ENCODE peak calls at places on chromosomes 5 and 9, in four cellular contexts. T is GM06990, B is neural crest cell, S is tibial artery. V is an unnamed sample.

GRCh38 chr9:115923903-115924668 is 229.5 kb upstream of the PAPPA start:
- DNase-seq in T (no peak), B (no peak), S (no peak), V (no peak)

GRCh38 chr5:119426059-119426458 is 26.2 kb upstream of the HSD17B4 start:
- DNase-seq in S (no peak), B (no peak), T (no peak), V (no peak)

GRCh38 chr5:179294891-179295777 is 50.1 kb downstream of the ADAMTS2 start:
- DNase-seq in T (no peak), B (no peak), S (peak), V (no peak)

GRCh38 chr9:28051559-28051958 is 478.3 kb upstream of the C9orf72 start:
- DNase-seq in T (no peak), B (no peak), S (no peak), V (no peak)

GRCh38 chr9:8856686-8857329 is 1057.2 kb upstream of the DMAC1 start:
- DNase-seq in T (no peak), B (no peak), S (no peak), V (no peak)

GRCh38 chr9:72979405-72980100 is 26.7 kb upstream of the ALDH1A1 start:
- DNase-seq in B (no peak), S (no peak), T (no peak), V (no peak)

GRCh38 chr5:169831331-169831730 is 149.0 kb downstream of the INSYN2B start:
- DNase-seq in B (no peak), S (no peak), T (no peak), V (no peak)

GRCh38 chr5:86617756-86618577 is at the start of gene COX7C:
- DNase-seq in S (peak), B (peak), T (peak), V (peak)

GRCh38 chr5:32173394-32174010 is 617 bp downstream of the GOLPH3 start:
- DNase-seq in S (peak), T (peak), B (peak), V (peak)

DNA sequence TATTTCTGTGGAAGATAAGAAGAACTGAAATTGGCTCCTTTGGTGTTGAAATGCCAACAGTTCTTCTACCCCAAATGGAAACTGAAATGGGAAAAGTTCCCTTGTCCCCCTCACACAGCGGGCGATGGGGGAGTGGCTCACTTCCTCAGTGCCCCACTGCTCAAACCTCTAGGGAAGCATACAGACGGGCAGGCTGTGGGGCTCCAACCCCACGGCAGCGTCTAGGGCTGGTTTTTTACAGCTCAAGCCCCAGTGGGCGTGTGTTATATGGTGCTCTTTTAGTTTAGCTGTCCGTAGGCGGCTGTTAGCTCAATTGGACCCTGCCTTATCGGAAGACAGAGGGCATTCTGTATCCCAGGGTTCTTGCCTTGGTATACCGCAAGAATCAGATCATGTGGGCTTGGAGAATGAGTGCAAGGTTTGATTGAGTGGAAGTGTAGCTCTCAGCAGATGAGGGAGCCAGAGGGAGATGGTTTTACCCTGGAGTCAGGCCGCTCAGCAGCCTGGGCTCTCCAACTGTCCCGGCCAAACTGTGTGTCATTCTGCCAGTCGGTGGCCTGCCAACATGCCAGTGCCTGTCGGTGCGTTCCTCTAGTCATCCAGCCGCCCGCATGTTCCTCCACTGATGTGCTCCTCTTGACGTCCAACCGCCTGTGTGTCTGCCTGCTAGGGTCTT is 166.4 kb upstream of the ZNF608 start:
- DNase-seq in S (no peak), B (no peak), T (no peak), V (no peak)
- TF ChIP-seq CTCF in S (no peak), B (no peak), T (no peak), V (no peak)

DNA sequence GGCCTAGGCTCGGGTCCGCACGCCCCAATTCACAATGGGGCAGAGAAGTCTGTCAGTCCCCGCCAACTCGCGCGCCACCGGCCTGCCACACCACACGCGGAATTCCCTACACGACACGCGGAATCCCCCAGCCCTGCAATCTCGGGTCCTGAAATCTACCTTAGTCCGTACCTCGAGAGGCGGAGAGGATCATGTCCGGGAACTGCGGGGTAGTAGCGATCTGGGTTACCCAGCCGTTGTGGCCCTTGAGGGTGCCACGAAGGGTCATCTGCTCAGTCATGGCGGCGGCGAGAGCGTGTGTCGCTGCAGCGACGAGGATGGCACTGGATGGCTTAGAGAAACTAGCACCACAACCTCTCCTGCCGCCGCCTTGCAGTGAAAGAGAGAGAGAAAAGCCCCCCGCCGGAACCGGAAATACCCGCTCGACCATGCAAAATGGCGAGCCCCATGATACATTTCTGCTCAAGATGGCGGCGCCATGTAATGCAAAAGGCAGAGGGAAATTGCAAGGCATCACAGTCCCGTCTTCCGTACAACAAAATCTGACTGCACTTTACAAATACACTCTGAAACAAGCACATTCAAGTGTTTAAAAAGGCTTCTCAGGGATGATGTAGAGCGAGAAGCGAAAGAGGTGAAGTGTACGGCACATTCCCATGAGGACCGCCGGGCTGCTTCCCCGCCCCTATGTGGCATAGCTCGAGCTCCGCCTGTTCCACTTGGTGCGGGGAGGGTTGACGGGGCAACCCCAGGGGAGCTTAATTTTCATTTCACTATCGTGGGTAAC is at the start of gene RACK1:
- DNase-seq in B (peak), T (peak), S (peak), V (peak)
- TF ChIP-seq CTCF in B (no peak), T (no peak), S (no peak), V (no peak)

DNA sequence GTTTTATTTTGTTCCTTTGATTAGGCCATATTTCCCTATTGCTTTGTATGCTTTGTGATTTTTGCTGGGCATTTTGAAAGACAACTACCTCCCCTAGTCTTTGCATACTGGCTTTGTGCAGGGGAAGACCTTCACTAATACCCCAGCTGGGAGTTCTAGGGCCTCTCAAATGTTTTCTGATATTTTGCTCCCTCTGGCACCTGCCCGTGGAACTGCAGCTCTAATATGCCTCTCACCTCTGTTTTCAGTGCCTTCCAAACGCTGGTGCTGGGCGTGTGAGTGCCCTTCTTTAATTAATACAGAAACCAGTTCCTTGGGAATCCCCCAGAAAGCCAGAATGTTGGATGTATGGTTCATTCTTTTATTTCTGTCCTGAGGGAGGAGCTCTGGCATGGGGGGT is 204.5 kb downstream of the COMMD10 start:
- DNase-seq in S (no peak), B (no peak), T (no peak), V (no peak)
- TF ChIP-seq CTCF in S (no peak), B (peak), T (no peak), V (no peak)

DNA sequence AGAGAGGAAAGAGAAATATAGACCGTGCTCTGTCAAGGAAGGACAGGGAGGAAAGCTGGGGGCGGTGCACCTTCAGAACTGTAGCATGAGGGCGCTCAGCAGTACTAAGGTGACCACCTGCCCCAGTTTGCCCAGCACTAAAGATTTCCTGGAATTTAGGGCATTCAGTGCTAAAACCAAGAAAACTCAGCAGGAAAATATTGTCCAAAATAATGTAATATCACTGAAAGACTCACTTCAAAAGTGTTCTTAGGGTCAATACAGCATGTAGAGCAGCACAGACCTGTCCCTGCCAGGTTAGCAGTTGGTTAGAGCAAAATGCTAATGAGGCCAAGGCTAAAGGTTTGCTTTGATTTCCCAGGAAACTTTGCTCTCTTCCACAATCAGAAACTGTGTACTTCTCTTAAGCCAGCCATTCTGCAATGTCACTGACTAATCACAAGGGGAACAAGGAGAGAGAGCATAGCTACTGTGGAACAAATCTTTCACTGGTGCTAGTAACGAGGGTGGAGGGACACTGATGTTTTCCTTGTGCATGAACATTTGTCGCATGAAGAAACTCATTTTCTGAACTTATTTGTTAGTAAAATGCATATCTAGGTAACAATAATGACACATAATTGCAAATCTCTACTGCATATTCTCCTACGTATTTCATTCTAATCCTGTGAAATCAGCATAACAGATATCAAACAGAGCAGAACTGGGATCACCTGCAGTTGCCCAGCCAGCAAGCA is 53.0 kb upstream of the GRAMD2B start:
- DNase-seq in T (no peak), B (no peak), S (no peak), V (no peak)
- TF ChIP-seq CTCF in T (no peak), B (peak), S (peak), V (peak)

GRCh38 chr9:1698991-1699390 is 316.2 kb upstream of the SMARCA2 start:
- DNase-seq in B (no peak), T (no peak), S (no peak), V (no peak)

GRCh38 chr9:1702701-1703100 is 312.4 kb upstream of the SMARCA2 start:
- DNase-seq in S (no peak), B (no peak), T (no peak), V (no peak)

DNA sequence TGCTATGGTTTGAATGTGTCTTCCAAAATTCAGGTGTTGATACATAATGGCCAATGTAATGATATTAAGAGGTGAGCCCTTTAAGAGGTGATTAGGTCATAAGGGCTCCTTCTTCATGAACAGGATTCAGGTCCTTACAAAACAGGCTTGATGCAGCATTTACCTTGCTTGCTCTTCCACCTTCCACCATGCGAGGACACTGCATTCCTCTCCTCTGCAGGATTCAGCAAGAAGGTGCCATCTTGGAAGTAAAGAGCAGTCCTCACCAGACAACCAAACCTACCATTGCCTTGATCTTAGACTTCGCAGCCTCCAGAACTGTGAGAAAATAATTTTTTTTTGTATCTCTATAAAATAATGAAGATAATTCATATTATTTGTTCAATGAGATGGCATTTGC is 314.0 kb upstream of the SMARCA2 start:
- DNase-seq in S (no peak), T (no peak), B (no peak), V (no peak)
- TF ChIP-seq CTCF in S (no peak), T (peak), B (no peak), V (no peak)